ENCODE peak calls at places on chromosomes 1 and 21, in four cellular contexts. T is thoracic aorta, C is NCI-H1417, Y is nephron progenitor cell. K is an unnamed sample.

GRCh38 chr1:31662463-31662862 is 17.8 kb upstream of the PEF1 start:
- DNase-seq in T (no peak), C (no peak), Y (no peak), K (no peak)

GRCh38 chr1:6245086-6245868 is 1.3 kb downstream of the HES3 start:
- DNase-seq in T (no peak), C (peak), Y (peak), K (peak)

GRCh38 chr1:34763142-34763781 is 3.7 kb downstream of the GJB4 start:
- DNase-seq in T (no peak), C (no peak), Y (no peak), K (no peak)

GRCh38 chr1:25033828-25034451 is 103.9 kb upstream of the RUNX3 start:
- DNase-seq in T (no peak), C (no peak), Y (no peak), K (no peak)

GRCh38 chr1:44636711-44637589 is 37.3 kb downstream of the TMEM53 start:
- DNase-seq in T (no peak), C (peak), Y (no peak), K (no peak)

GRCh38 chr1:43565600-43566360 is 35.1 kb downstream of the PTPRF start:
- DNase-seq in T (no peak), C (peak), Y (peak), K (no peak)

GRCh38 chr1:226436472-226436854 is 28.6 kb upstream of the PARP1 start:
- DNase-seq in T (no peak), C (no peak), Y (no peak), K (no peak)

GRCh38 chr1:221510793-221511503 is 230.9 kb downstream of the DUSP10 start:
- DNase-seq in T (no peak), C (no peak), Y (no peak), K (no peak)

GRCh38 chr1:7380712-7381111 is 390.4 kb upstream of the VAMP3 start:
- DNase-seq in T (no peak), C (no peak), Y (no peak), K (no peak)

GRCh38 chr1:34650090-34650489 is 104.8 kb upstream of the GJB5 start:
- DNase-seq in T (no peak), C (no peak), Y (no peak), K (no peak)

GRCh38 chr1:53556657-53557227 is 97.5 kb downstream of the DMRTB1 start:
- DNase-seq in T (no peak), C (no peak), Y (no peak), K (no peak)

GRCh38 chr1:109796484-109797305 is 33.0 kb upstream of the EPS8L3 start:
- DNase-seq in T (no peak), C (no peak), Y (no peak), K (no peak)

GRCh38 chr1:183023146-183023600 is at the start of gene LAMC1:
- DNase-seq in T (no peak), C (peak), Y (peak), K (peak)

GRCh38 chr1:233440952-233441401 is 113.5 kb downstream of the MAP3K21 start:
- DNase-seq in T (no peak), C (peak), Y (peak), K (no peak)

GRCh38 chr1:11320153-11320936 is 47.3 kb downstream of the UBIAD1 start:
- DNase-seq in T (no peak), C (peak), Y (peak), K (no peak)

GRCh38 chr1:211327341-211327921 is 798 bp downstream of the TRAF5 start:
- DNase-seq in T (no peak), C (peak), Y (no peak), K (no peak)

GRCh38 chr1:86137458-86137857 is 19.1 kb downstream of the COL24A1 start:
- DNase-seq in T (no peak), C (no peak), Y (no peak), K (no peak)

GRCh38 chr1:116902027-116902426 is 7.7 kb upstream of the PTGFRN start:
- DNase-seq in T (no peak), C (no peak), Y (no peak), K (no peak)

GRCh38 chr1:233224291-233224690 is 71.2 kb downstream of the PCNX2 start:
- DNase-seq in T (no peak), C (no peak), Y (no peak), K (no peak)

GRCh38 chr1:201930803-201931202 is 15.5 kb downstream of the LMOD1 start:
- DNase-seq in T (no peak), C (no peak), Y (no peak), K (no peak)

GRCh38 chr21:34995979-34996303 is 53.2 kb downstream of the RUNX1 start:
- DNase-seq in T (no peak), C (no peak), Y (no peak), K (no peak)

GRCh38 chr1:70392626-70393025 is 18.4 kb upstream of the CTH start:
- DNase-seq in T (no peak), C (no peak), Y (no peak), K (no peak)

GRCh38 chr1:201444792-201445191 is 23.3 kb upstream of the TNNI1 start:
- DNase-seq in T (no peak), C (no peak), Y (no peak), K (no peak)

GRCh38 chr1:16180291-16180824 is 24.5 kb upstream of the EPHA2 start:
- DNase-seq in T (no peak), C (no peak), Y (no peak), K (no peak)

GRCh38 chr1:168469690-168470089 is 74.1 kb downstream of the XCL2 start:
- DNase-seq in T (peak), C (no peak), Y (no peak), K (peak)

GRCh38 chr1:1958071-1958541 is 39.0 kb upstream of the TMEM52 start:
- DNase-seq in T (no peak), C (no peak), Y (no peak), K (no peak)

GRCh38 chr1:3483801-3484444 is 29.5 kb downstream of the ARHGEF16 start:
- DNase-seq in T (no peak), C (peak), Y (peak), K (no peak)

GRCh38 chr1:11355594-11356467 is 82.8 kb downstream of the UBIAD1 start:
- DNase-seq in T (no peak), C (peak), Y (peak), K (no peak)

GRCh38 chr21:28684351-28684750 is 308.3 kb downstream of the LTN1 start:
- DNase-seq in T (no peak), C (no peak), Y (no peak), K (no peak)

GRCh38 chr1:227895828-227896685 is 51.7 kb downstream of the WNT9A start:
- DNase-seq in T (no peak), C (no peak), Y (peak), K (no peak)

GRCh38 chr1:37763791-37764741 is 854 bp downstream of the EPHA10 start:
- DNase-seq in T (no peak), C (peak), Y (peak), K (no peak)

GRCh38 chr1:109438798-109439297 is 12.6 kb upstream of the PSMA5 start:
- DNase-seq in T (no peak), C (no peak), Y (no peak), K (no peak)

K was measured in activated T-helper 9 cell treated with anti-CD3 and anti-CD28 coated beads, Interleukin-2, amount 50 U/mL, for 16 hours.